ENCODE peak calls at places on chromosomes 3 and 15, in seven cellular contexts. D is H54, M is left ventricle myocardium inferior, Z is MV-4-11, V is stromal cell of bone marrow, I is cardiac septum, J is SHP77 treated with DMSO at 0.1 percent for 48 hours. B is an unnamed sample.

GRCh38 chr3:195895900-195896360 is 12.4 kb downstream of the TNK2 start:
- DNase-seq in D (peak; percentile 70), M (peak; percentile 74), V (no peak), J (no peak), Z (peak; percentile 36), I (no peak), B (peak; percentile 90)

GRCh38 chr3:81788650-81789049 is 27.2 kb upstream of the GBE1 start:
- DNase-seq in Z (no peak), D (no peak), J (no peak), M (no peak), V (peak; percentile 17), I (no peak), B (no peak)

GRCh38 chr15:68463996-68464395 is 32.0 kb upstream of the ITGA11 start:
- DNase-seq in D (no peak), Z (no peak), J (no peak), I (no peak), V (no peak), M (no peak), B (no peak)

GRCh38 chr3:100400424-100400781 is 486 bp downstream of the TOMM70 start:
- DNase-seq in M (no peak), J (no peak), D (peak; percentile 10), V (no peak), I (no peak), Z (peak; percentile 16), B (no peak)

GRCh38 chr15:31869640-31870335 is 160.5 kb upstream of the CHRNA7 start:
- DNase-seq in D (no peak), Z (no peak), V (no peak), J (no peak), I (no peak), M (no peak), B (peak; percentile 12)

GRCh38 chr3:148332509-148332908 is 365.2 kb upstream of the AGTR1 start:
- DNase-seq in D (no peak), M (no peak), J (peak; percentile 17), Z (no peak), V (no peak), I (no peak), B (no peak)

GRCh38 chr3:128703561-128703960 is 22.4 kb upstream of the RAB7A start:
- DNase-seq in J (no peak), D (no peak), M (no peak), Z (no peak), V (no peak), I (no peak), B (no peak)

GRCh38 chr15:76991741-76992645 is 2.9 kb upstream of the PSTPIP1 start:
- DNase-seq in I (peak; percentile 90), J (no peak), M (no peak), Z (peak; percentile 5), V (no peak), D (no peak), B (no peak)

GRCh38 chr3:45981321-45982038 is 14.1 kb downstream of the FYCO1 start:
- DNase-seq in J (no peak), I (no peak), D (no peak), V (no peak), M (no peak), Z (peak; percentile 11), B (no peak)

GRCh38 chr15:93587046-93587445 is 498.0 kb upstream of the RGMA start:
- DNase-seq in Z (no peak), M (peak; percentile 16), I (no peak), V (no peak), J (no peak), D (no peak), B (no peak)

GRCh38 chr3:143847787-143848631 is at the start of gene SLC9A9:
- DNase-seq in J (no peak), I (peak; percentile 74), Z (peak; percentile 77), V (peak; percentile 84), D (peak; percentile 16), M (no peak), B (no peak)

GRCh38 chr3:170307998-170308398 is 49.5 kb upstream of the SKIL start:
- DNase-seq in Z (no peak), J (no peak), D (no peak), V (no peak), M (no peak), I (no peak), B (no peak)

GRCh38 chr3:82509106-82509842 is 747.8 kb upstream of the GBE1 start:
- DNase-seq in D (no peak), V (no peak), Z (no peak), M (no peak), J (peak; percentile 59), I (no peak), B (no peak)

GRCh38 chr3:124741027-124741426 is 10.8 kb downstream of the UMPS start:
- DNase-seq in Z (no peak), M (no peak), D (no peak), V (peak; percentile 64), I (no peak), J (no peak), B (no peak)

GRCh38 chr3:124985358-124985757 is 50.8 kb upstream of the MUC13 start:
- DNase-seq in I (no peak), D (peak; percentile 63), J (no peak), Z (peak; percentile 72), V (no peak), M (no peak), B (no peak)

GRCh38 chr3:81216192-81216591 is 545.3 kb downstream of the GBE1 start:
- DNase-seq in Z (no peak), I (no peak), D (no peak), M (no peak), V (peak; percentile 68), J (no peak), B (no peak)

GRCh38 chr3:53713626-53714025 is 132.6 kb downstream of the CHDH start:
- DNase-seq in Z (no peak), J (no peak), M (no peak), V (no peak), I (no peak), D (no peak), B (no peak)

GRCh38 chr15:62698646-62699045 is 343.9 kb upstream of the TPM1 start:
- DNase-seq in J (no peak), V (no peak), Z (no peak), I (no peak), M (no peak), D (no peak), B (no peak)

GRCh38 chr3:31966978-31967592 is 14.0 kb downstream of the OSBPL10 start:
- DNase-seq in V (no peak), J (no peak), I (no peak), D (no peak), M (no peak), Z (no peak), B (no peak)

GRCh38 chr3:112688085-112688769 is 47.3 kb upstream of the CCDC80 start:
- DNase-seq in V (no peak), Z (no peak), D (no peak), M (no peak), J (no peak), I (no peak), B (no peak)